ENCODE peak calls at places on chromosomes 5 and 9, in six cellular contexts. S is kidney glomerular epithelial cell, H is Right ventricle myocardium inferior, R is prostate gland, Z is NCI-H1092 treated with DMSO at 0.1 percent for 48 hours, C is endodermal cell. P is an unnamed sample.

GRCh38 chr5:82174128-82174918 is 103.8 kb downstream of the RPS23 start:
- DNase-seq in S (peak; percentile 72), H (peak; percentile 72), R (no peak), Z (peak; percentile 8), C (peak; percentile 93), P (peak; percentile 69)

GRCh38 chr9:99385814-99386279 is 163.8 kb downstream of the SEC61B start:
- DNase-seq in S (no peak), H (no peak), R (no peak), Z (no peak), C (no peak), P (no peak)

GRCh38 chr9:134982311-134982710 is 64.6 kb upstream of the FCN1 start:
- DNase-seq in S (no peak), H (no peak), R (no peak), Z (no peak), C (no peak), P (peak; percentile 15)

GRCh38 chr5:132392978-132393825 is 23.7 kb downstream of the SLC22A5 start:
- DNase-seq in S (no peak), H (no peak), R (no peak), Z (no peak), C (no peak), P (no peak)

GRCh38 chr5:64947031-64947430 is 178.3 kb downstream of the CWC27 start:
- DNase-seq in S (peak; percentile 36), H (no peak), R (peak; percentile 69), Z (peak; percentile 28), C (no peak), P (no peak)

GRCh38 chr5:859798-860296 is 9.1 kb upstream of the ZDHHC11 start:
- DNase-seq in S (no peak), H (no peak), R (no peak), Z (no peak), C (no peak), P (no peak)

GRCh38 chr9:120379611-120380010 is 200.4 kb downstream of the CDK5RAP2 start:
- DNase-seq in S (no peak), H (no peak), R (no peak), Z (no peak), C (no peak), P (no peak)

GRCh38 chr9:71504636-71505035 is 263.7 kb downstream of the CEMIP2 start:
- DNase-seq in S (peak; percentile 73), H (no peak), R (no peak), Z (no peak), C (no peak), P (no peak)

GRCh38 chr5:66252849-66253248 is 108.7 kb downstream of the SREK1 start:
- DNase-seq in S (no peak), H (no peak), R (no peak), Z (no peak), C (no peak), P (no peak)

GRCh38 chr5:115857621-115858349 is 16.1 kb downstream of the AP3S1 start:
- DNase-seq in S (no peak), H (no peak), R (no peak), Z (no peak), C (no peak), P (no peak)

GRCh38 chr5:82346376-82347212 is 68.4 kb upstream of the RPS23 start:
- DNase-seq in S (no peak), H (no peak), R (no peak), Z (no peak), C (no peak), P (no peak)

GRCh38 chr5:123035950-123036390 is 555 bp downstream of the PPIC start:
- DNase-seq in S (peak; percentile 39), H (peak; percentile 68), R (peak; percentile 44), Z (no peak), C (peak; percentile 88), P (peak; percentile 68)

GRCh38 chr5:133497608-133498348 is 114.6 kb downstream of the FSTL4 start:
- DNase-seq in S (no peak), H (no peak), R (no peak), Z (no peak), C (no peak), P (no peak)

GRCh38 chr5:61148516-61148915 is 13.8 kb downstream of the SMIM15 start:
- DNase-seq in S (no peak), H (no peak), R (no peak), Z (no peak), C (no peak), P (no peak)

GRCh38 chr5:79686799-79687198 is 2.8 kb upstream of the CMYA5 start:
- DNase-seq in S (no peak), H (no peak), R (no peak), Z (no peak), C (no peak), P (no peak)

GRCh38 chr5:19987594-19988345 is at the start of gene CDH18:
- DNase-seq in S (peak; percentile 17), H (peak; percentile 47), R (peak; percentile 6), Z (peak; percentile 79), C (peak; percentile 92), P (peak; percentile 60)

GRCh38 chr5:94316916-94317838 is 301.2 kb downstream of the KIAA0825 start:
- DNase-seq in S (no peak), H (no peak), R (no peak), Z (no peak), C (no peak), P (no peak)

GRCh38 chr5:38323645-38324295 is 65.4 kb downstream of the EGFLAM start:
- DNase-seq in S (peak; percentile 54), H (no peak), R (no peak), Z (no peak), C (no peak), P (no peak)

GRCh38 chr9:117720066-117720465 is 15.9 kb downstream of the TLR4 start:
- DNase-seq in S (no peak), H (no peak), R (no peak), Z (no peak), C (no peak), P (no peak)

GRCh38 chr9:78821126-78821822 is 524.3 kb downstream of the PSAT1 start:
- DNase-seq in S (peak; percentile 42), H (no peak), R (no peak), Z (peak; percentile 76), C (no peak), P (no peak)

GRCh38 chr5:36150676-36151433 is 832 bp downstream of the LMBRD2 start:
- DNase-seq in S (peak; percentile 28), H (peak; percentile 66), R (no peak), Z (peak; percentile 51), C (peak; percentile 78), P (peak; percentile 64)

GRCh38 chr5:78768781-78769380 is 120.3 kb upstream of the LHFPL2 start:
- DNase-seq in S (no peak), H (no peak), R (no peak), Z (no peak), C (no peak), P (no peak)

GRCh38 chr5:100855295-100855694 is 47.8 kb downstream of the ST8SIA4 start:
- DNase-seq in S (no peak), H (no peak), R (no peak), Z (no peak), C (no peak), P (no peak)